ENCODE peak calls at places on chromosomes 3 and 15, in four cellular contexts. E is activated B cell treated with CpG ODN at 0.5 μM for 24 hours, K is cardiac fibroblast, F is type B pancreatic cell. I is an unnamed sample.

GRCh38 chr3:173748140-173748539 is 350.6 kb downstream of the NLGN1 start:
- DNase-seq in E (no peak), K (peak), F (no peak), I (no peak)

GRCh38 chr15:43954181-43954621 is 127.4 kb downstream of the WDR76 start:
- DNase-seq in E (no peak), K (no peak), F (no peak), I (no peak)

GRCh38 chr3:9750556-9751411 is 1.0 kb downstream of the OGG1 start:
- DNase-seq in E (no peak), K (no peak), F (no peak), I (no peak)

GRCh38 chr3:40877651-40878463 is 321.4 kb upstream of the CTNNB1 start:
- DNase-seq in E (no peak), K (peak), F (no peak), I (no peak)

GRCh38 chr3:8964436-8965370 is 1.4 kb upstream of the RAD18 start:
- DNase-seq in E (no peak), K (peak), F (no peak), I (no peak)

GRCh38 chr15:78162038-78162437 is 12.9 kb downstream of the IDH3A start:
- DNase-seq in E (no peak), K (no peak), F (no peak), I (no peak)

GRCh38 chr3:177371903-177372302 is 174.6 kb upstream of the TBL1XR1 start:
- DNase-seq in E (no peak), K (no peak), F (no peak), I (no peak)

GRCh38 chr15:99139276-99139675 is 34.4 kb downstream of the SYNM start:
- DNase-seq in E (no peak), K (no peak), F (no peak), I (no peak)

GRCh38 chr3:166837535-166837934 is 542.6 kb downstream of the ZBBX start:
- DNase-seq in E (no peak), K (no peak), F (no peak), I (no peak)

GRCh38 chr3:111910806-111911205 is 51.7 kb downstream of the PHLDB2 start:
- DNase-seq in E (no peak), K (peak), F (no peak), I (no peak)

GRCh38 chr15:84142888-84143337 is 92.7 kb upstream of the GOLGA6L4 start:
- DNase-seq in E (no peak), K (peak), F (no peak), I (peak)

GRCh38 chr3:148253713-148254112 is 444.0 kb upstream of the AGTR1 start:
- DNase-seq in E (no peak), K (no peak), F (no peak), I (no peak)

GRCh38 chr15:22262613-22263020 is 182.3 kb downstream of the OR4M2 start:
- DNase-seq in E (no peak), K (no peak), F (no peak), I (peak)

GRCh38 chr15:33013827-33014445 is 180.6 kb downstream of the FMN1 start:
- DNase-seq in E (no peak), K (peak), F (no peak), I (no peak)

GRCh38 chr3:16801223-16801622 is 83.5 kb upstream of the PLCL2 start:
- DNase-seq in E (no peak), K (peak), F (no peak), I (no peak)
- TF ChIP-seq CTCF in E (no peak), K (no peak), F (no peak), I (no peak)

GRCh38 chr3:172369590-172370259 is 78.5 kb downstream of the GHSR start:
- DNase-seq in E (no peak), K (no peak), F (no peak), I (no peak)

GRCh38 chr3:172367205-172368105 is 80.8 kb downstream of the GHSR start:
- DNase-seq in E (no peak), K (peak), F (no peak), I (no peak)

GRCh38 chr3:172371544-172371943 is 76.7 kb downstream of the GHSR start:
- DNase-seq in E (no peak), K (no peak), F (no peak), I (no peak)

GRCh38 chr3:172372895-172373294 is 75.4 kb downstream of the GHSR start:
- DNase-seq in E (no peak), K (no peak), F (no peak), I (no peak)

DNA sequence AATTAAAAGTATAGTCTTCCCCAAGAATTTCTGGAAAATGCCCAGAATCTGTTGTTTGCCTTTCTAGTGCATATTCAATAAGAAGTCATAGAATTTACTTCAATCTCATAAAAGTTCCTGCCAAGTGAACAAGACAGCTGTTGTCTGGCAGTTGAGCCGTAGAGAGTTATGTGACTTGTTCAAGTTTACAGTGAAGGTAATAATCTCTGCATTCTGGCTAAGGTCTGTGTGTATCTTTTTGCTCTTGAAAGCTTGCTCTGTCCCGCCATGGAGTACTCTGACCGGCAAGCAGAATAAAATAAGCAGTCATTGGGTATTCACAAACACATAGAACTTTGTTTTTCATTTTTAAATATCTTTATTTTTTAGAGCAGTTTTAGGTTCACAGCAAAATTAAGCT is 77.8 kb downstream of the GHSR start:
- DNase-seq in E (no peak), K (no peak), F (no peak), I (no peak)
- TF ChIP-seq CTCF in E (no peak), K (no peak), F (no peak), I (no peak)

GRCh38 chr15:65337436-65338070 is 33.1 kb downstream of the RNU5B-1 start:
- DNase-seq in E (no peak), K (no peak), F (no peak), I (no peak)

GRCh38 chr15:65336767-65337435 is 32.4 kb downstream of the RNU5B-1 start:
- DNase-seq in E (no peak), K (no peak), F (no peak), I (no peak)

GRCh38 chr15:65335278-65336055 is 31.0 kb downstream of the RNU5B-1 start:
- DNase-seq in E (no peak), K (no peak), F (no peak), I (no peak)

GRCh38 chr15:65334586-65335231 is 30.2 kb downstream of the RNU5B-1 start:
- DNase-seq in E (no peak), K (no peak), F (no peak), I (no peak)

DNA sequence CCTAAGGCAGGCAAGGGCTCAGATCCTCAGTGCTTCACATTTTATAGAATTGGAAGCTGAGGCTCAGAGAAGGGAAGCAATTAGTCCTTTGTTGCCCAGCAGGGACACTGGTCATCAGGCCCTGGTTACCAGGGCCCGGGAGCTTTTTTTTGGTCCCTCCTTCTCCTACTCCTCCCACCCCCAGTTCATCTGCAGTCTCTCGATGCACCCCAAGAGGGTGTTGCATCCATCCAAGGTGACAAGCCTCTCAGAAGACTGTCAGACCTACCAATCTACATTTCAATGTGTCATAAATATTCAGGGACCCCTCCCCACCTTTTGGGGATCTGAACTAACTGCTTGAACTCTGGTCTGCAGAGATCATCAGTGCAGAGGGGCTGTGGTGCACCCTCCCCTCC is 31.9 kb downstream of the RNU5B-1 start:
- DNase-seq in E (no peak), K (no peak), F (no peak), I (no peak)
- TF ChIP-seq CTCF in E (no peak), K (no peak), F (no peak), I (no peak)

GRCh38 chr15:38627684-38628277 is 63.2 kb upstream of the RASGRP1 start:
- DNase-seq in E (no peak), K (no peak), F (no peak), I (no peak)
- TF ChIP-seq CTCF in E (no peak), K (no peak), F (no peak), I (no peak)

DNA sequence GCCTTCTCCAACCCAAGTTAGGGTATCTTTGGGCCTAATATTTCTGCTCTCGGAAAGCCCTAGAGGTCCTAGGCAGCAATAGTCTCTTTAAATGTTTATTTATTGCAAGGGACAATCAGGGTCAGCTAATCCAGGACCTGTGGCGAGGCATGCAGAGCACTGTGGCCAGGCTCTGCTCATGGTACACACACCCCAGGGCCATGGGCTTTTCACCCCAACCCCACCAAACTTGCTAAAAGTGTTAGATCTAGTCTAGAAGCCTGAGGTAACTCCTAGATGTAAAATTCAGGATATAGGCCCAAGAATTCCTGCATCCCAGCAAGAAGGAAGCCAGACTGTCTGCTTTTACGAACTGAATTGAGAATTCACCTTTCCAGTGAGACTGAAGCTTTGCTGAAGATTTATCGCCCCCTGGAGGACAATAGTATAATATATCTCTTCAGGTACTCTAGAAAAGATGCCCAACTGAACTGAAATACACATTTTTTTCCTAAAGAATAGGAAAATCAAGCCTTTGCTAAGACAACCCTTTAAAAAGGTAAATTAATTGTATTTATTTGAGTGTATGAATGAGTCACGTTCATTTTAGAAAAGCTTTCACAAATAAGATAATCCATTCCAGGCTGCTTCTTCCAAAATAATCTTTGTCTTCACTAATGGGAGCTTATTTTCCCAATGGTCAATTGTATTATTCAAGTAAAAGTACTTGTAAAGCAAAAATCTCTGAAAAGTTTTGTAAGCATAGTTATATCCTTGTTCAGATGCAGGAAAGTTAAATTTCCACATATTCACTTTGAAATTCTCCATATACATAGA is 89.8 kb downstream of the LRRC3B start:
- DNase-seq in E (no peak), K (peak), F (no peak), I (no peak)
- TF ChIP-seq CTCF in E (no peak), K (peak), F (peak), I (peak)

DNA sequence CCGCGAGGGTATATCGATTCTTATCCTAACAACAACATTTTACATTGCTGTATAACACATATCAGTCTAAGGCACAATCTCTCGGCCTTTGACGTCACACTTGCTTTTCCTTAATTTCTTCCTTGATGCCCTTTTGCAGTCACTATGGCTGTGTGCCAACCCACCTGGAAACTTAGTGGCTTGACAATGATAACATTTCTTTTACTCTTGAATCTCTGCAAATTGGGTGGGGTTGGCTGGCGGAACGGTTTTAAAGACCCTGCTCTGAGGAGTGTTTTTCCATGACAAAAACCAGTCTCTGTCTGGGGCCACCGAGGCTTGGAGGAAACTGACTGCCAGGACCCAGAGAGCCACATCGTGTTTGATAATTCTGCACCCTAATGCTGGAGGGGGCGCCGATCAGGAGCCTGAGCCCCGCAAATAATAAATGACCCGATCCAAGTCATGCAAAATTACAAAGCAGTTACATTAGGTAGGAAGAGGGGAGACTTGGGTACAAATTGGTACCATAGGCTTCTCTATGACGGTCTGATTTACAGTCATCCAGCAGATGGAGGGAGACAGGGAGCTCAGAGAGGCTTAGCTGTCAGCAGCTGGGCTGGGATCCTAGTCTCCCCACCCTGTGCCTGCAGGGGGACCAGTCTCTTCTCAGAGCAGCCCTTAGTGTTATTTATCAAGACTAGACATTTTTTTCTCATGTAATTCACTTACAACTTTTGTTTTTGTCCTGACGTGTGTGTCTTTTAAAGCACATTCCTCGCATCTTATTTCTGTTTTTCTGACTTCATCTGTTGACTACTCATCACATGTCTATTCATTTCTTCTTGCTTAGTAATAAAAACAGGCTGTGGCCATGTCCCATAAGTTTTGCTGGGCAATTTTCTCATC is 115.8 kb downstream of the KLF13 start:
- DNase-seq in E (no peak), K (peak), F (no peak), I (no peak)
- TF ChIP-seq CTCF in E (no peak), K (peak), F (peak), I (no peak)

I was measured in CD14-positive monocyte.